ENCODE peak calls at places on chromosomes 6 and 20, in ten cellular contexts. Y is DMS 273 treated with DMSO at 0.1 percent for 48 hours; X is T-helper 9 cell; C is fibroblast of mammary gland; J is endothelial cell; R is fibroblast of pulmonary artery; G is activated CD4-positive, CD25-positive, alpha-beta regulatory T cell treated with anti-CD3 and anti-CD28 coated beads, Interleukin-2, amount 50 U/mL, for 72 hours; H is dermis blood vessel endothelial cell; I is adipocyte; S is trophoblast cell. V is an unnamed sample.

GRCh38 chr6:111469543-111469942 is 13.5 kb downstream of the REV3L start:
- DNase-seq in R (no peak), C (no peak), X (no peak), H (no peak), I (no peak), S (peak; percentile 42), Y (no peak), G (no peak), J (no peak), V (no peak)

GRCh38 chr6:3001773-3002293 is 2.1 kb downstream of the NQO2 start:
- DNase-seq in H (peak; percentile 83), J (no peak), Y (peak; percentile 21), I (peak; percentile 83), S (peak; percentile 37), R (peak; percentile 83), G (no peak), X (no peak), C (peak; percentile 83), V (peak; percentile 76)

GRCh38 chr20:19974621-19975435 is 42.3 kb upstream of the NAA20 start:
- DNase-seq in R (peak; percentile 92), C (peak; percentile 95), G (no peak), S (no peak), I (peak; percentile 95), J (no peak), Y (peak; percentile 74), H (peak; percentile 22), X (no peak), V (peak; percentile 92)

GRCh38 chr20:37992802-37993538 is 40.3 kb downstream of the TTI1 start:
- DNase-seq in S (peak; percentile 15), I (peak; percentile 87), C (peak; percentile 86), G (no peak), R (peak; percentile 65), X (no peak), J (no peak), H (peak; percentile 55), Y (no peak), V (no peak)

GRCh38 chr6:11172501-11173337 is 59.7 kb downstream of the NEDD9 start:
- DNase-seq in S (peak; percentile 36), G (peak; percentile 80), J (peak; percentile 76), Y (no peak), X (peak; percentile 79), I (peak; percentile 65), C (peak; percentile 36), R (peak; percentile 60), H (peak; percentile 80), V (peak; percentile 84)

GRCh38 chr6:43917878-43918382 is 147.9 kb downstream of the VEGFA start:
- DNase-seq in H (no peak), S (no peak), C (peak; percentile 85), I (no peak), J (no peak), X (no peak), Y (no peak), G (no peak), R (peak; percentile 61), V (no peak)

GRCh38 chr20:33612001-33612400 is 50.1 kb upstream of the C20orf144 start:
- DNase-seq in R (no peak), H (no peak), J (no peak), Y (no peak), G (no peak), I (no peak), C (no peak), S (no peak), X (no peak), V (no peak)

GRCh38 chr6:3912366-3913076 is 63.3 kb downstream of the FAM50B start:
- DNase-seq in I (peak; percentile 28), G (no peak), H (peak; percentile 70), C (no peak), X (no peak), Y (peak; percentile 51), J (no peak), R (no peak), S (no peak), V (no peak)

GRCh38 chr6:54009052-54009654 is 102.1 kb upstream of the MLIP start:
- DNase-seq in H (no peak), I (no peak), Y (no peak), R (no peak), X (no peak), G (no peak), S (no peak), C (no peak), J (no peak), V (no peak)